ENCODE peak calls at places on chromosomes 2 and 18, in five cellular contexts. X is K562, T is H1, P is HepG2, O is GM12878. Z is an unnamed sample.

GRCh38 chr2:217853301-217853881 is 149.4 kb downstream of the TNS1 start:
- DNase-seq in O (no peak), X (no peak), P (no peak), T (no peak), Z (no peak)

GRCh38 chr2:46232860-46233259 is 64.3 kb upstream of the EPAS1 start:
- DNase-seq in O (no peak), X (no peak), P (peak; percentile 33), T (no peak), Z (no peak)

GRCh38 chr2:218026676-218027425 is 24.1 kb upstream of the TNS1 start:
- DNase-seq in X (no peak), T (peak; percentile 44), P (no peak), O (no peak), Z (no peak)

GRCh38 chr2:215528555-215528954 is 92.7 kb upstream of the FN1 start:
- DNase-seq in P (peak; percentile 64), O (no peak), X (no peak), T (no peak), Z (peak; percentile 62)

GRCh38 chr2:107276034-107276433 is 390.1 kb upstream of the ST6GAL2 start:
- DNase-seq in O (no peak), P (no peak), X (no peak), T (no peak), Z (no peak)

GRCh38 chr2:86189782-86190416 is 5.4 kb downstream of the IMMT start:
- DNase-seq in P (no peak), O (no peak), T (no peak), X (peak; percentile 47), Z (no peak)

GRCh38 chr2:16127958-16128357 is 187.6 kb downstream of the MYCN start:
- DNase-seq in P (peak; percentile 61), X (no peak), O (no peak), T (peak; percentile 17), Z (no peak)

GRCh38 chr18:80157708-80158343 is 48.8 kb downstream of the ADNP2 start:
- DNase-seq in O (peak; percentile 27), P (peak; percentile 57), X (peak; percentile 74), T (peak; percentile 85), Z (peak; percentile 21)

GRCh38 chr2:128371648-128372345 is 53.1 kb upstream of the HS6ST1 start:
- DNase-seq in O (no peak), T (no peak), X (no peak), P (no peak), Z (no peak)

GRCh38 chr2:223643310-223643709 is 41.1 kb upstream of the SCG2 start:
- DNase-seq in P (no peak), O (no peak), T (no peak), X (no peak), Z (no peak)

GRCh38 chr18:10401489-10401888 is 52.9 kb upstream of the APCDD1 start:
- DNase-seq in T (no peak), X (no peak), O (no peak), P (no peak), Z (no peak)

GRCh38 chr2:129764376-129765325 is 214.8 kb upstream of the RAB6C start:
- DNase-seq in T (no peak), O (no peak), X (peak; percentile 6), P (no peak), Z (no peak)

GRCh38 chr18:35942133-35942532 is 30.3 kb upstream of the RMP24 start:
- DNase-seq in O (no peak), T (no peak), X (no peak), P (no peak), Z (no peak)

GRCh38 chr18:79962835-79963657 is 1.4 kb upstream of the HSBP1L1 start:
- DNase-seq in O (peak; percentile 84), X (no peak), P (no peak), T (no peak), Z (no peak)

GRCh38 chr18:49656098-49656591 is 94.3 kb downstream of the LIPG start:
- DNase-seq in T (no peak), P (no peak), X (no peak), O (no peak), Z (no peak)

GRCh38 chr2:39228413-39229209 is 15.2 kb downstream of the CDKL4 start:
- DNase-seq in P (peak; percentile 34), T (peak; percentile 55), X (peak; percentile 23), O (no peak), Z (no peak)

GRCh38 chr2:201984800-201985525 is 48.7 kb upstream of the FZD7 start:
- DNase-seq in O (no peak), T (no peak), P (no peak), X (no peak), Z (no peak)

GRCh38 chr2:100242891-100243670 is 79.2 kb downstream of the LONRF2 start:
- DNase-seq in O (no peak), X (peak; percentile 72), P (peak; percentile 45), T (peak; percentile 86), Z (peak; percentile 43)

GRCh38 chr2:64114063-64114911 is 29.9 kb downstream of the PELI1 start:
- DNase-seq in P (no peak), O (peak; percentile 56), T (no peak), X (no peak), Z (no peak)

DNA sequence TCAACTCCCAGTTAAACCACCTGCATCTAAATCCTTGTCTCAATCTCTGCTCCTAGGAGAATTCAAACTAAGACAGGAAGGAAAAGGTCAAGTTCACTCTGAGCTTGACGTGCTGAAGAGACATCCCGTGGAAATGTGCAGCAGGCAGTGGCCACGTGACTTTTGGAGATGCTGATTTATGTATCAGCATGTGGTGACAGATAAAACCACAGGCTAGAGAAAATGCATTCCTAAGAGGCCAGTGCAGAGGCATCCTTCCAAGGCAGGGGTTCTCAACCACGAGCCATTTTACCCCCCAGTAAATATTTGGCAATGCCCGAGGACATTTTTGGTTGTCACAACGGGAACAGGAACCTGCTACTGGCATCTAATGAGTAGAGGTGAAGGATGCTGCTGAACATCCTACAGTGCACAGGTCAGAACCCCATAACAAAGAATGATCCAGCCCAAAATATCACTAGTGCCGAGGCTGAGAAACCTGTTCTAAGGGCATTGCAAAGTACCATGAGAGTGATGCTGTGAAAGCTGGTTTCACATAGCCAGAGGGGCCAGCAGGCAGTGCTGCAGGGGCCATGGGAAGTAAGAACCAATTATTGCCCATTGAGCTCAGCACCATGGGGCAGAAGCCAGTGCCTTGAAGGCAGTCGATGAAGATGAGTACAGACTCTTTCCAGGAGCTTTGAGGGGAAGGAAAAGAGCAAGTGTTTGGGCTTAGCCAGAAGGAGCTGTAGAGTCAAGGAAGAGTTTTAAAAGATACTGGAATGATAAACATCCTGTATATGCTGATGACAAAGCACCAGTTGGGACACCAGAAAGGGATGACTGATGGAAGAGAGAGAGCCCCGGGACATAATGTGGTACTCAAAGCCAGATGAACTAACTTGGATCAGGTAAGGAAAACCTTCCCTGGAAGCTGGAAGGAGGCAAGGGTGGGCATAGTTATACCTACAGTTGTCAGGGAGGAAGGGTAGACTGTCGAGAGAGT is 174.6 kb downstream of the HAUS1 start:
- DNase-seq in T (no peak), P (no peak), O (no peak), X (no peak), Z (no peak)
- TF ChIP-seq KDM1A in T (no peak), P (no peak), O (no peak), X (no peak), Z (no peak)

DNA sequence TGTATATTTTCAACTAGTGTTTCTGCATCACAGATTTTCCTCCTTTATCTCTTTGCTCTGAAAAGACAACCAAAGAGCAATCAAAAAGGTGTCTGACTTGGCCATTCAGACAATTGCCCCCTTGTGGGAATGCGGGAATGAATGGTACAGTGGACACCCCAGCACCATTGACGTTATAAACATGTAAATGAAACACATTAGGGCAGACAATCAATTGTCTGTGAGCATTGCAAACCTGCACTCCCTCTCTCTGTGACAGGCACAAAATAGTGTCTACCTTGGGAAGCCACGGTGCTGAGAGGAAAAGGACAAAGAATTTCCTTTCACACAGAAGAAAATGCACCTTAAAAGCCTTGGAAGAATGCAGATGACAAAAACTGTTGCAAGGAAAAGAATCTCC is 8.0 kb downstream of the ZEB2 start:
- DNase-seq in X (peak; percentile 40), P (no peak), O (no peak), T (no peak), Z (no peak)
- TF ChIP-seq CEBPB in X (no peak), P (no peak), O (no peak), T (no peak), Z (no peak)

GRCh38 chr2:239252433-239253200 is 148.2 kb downstream of the HDAC4 start:
- DNase-seq in X (no peak), T (no peak), O (no peak), P (no peak), Z (no peak)
- TF ChIP-seq KDM1A in X (no peak), T (no peak), O (no peak), P (no peak), Z (no peak)

DNA sequence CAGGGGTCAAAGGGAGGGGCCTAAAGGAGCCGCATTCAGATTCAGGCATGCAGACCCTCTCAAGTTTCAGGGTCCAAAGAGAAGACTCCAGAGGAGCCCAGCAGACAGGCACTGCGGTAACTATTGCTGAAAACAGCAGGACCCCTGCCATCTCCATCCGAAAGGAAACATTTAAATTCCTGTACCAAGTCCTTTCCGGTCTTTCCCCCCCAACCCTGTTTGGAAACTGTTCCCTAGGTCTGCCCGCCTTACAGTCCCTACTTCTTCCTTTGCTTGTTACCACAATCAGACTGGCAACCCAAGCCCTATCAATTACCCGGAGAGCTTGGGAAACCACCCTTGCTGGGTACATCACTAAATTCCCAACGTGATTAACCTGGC is 82.0 kb downstream of the DNMT3A start:
- DNase-seq in O (no peak), T (peak; percentile 71), X (no peak), P (no peak), Z (no peak)
- TF ChIP-seq CEBPB in O (no peak), T (peak; percentile 14), X (no peak), P (no peak), Z (no peak)

GRCh38 chr18:12076424-12077140 is 17.1 kb upstream of the ANKRD62 start:
- DNase-seq in T (no peak), P (no peak), X (peak; percentile 29), O (no peak), Z (peak; percentile 26)
- TF ChIP-seq KDM1A in T (no peak), P (no peak), X (no peak), O (no peak), Z (no peak)

GRCh38 chr2:196502413-196502812 is 137.1 kb upstream of the CCDC150 start:
- DNase-seq in X (no peak), T (no peak), O (no peak), P (no peak), Z (no peak)

GRCh38 chr2:196500686-196501431 is 138.7 kb upstream of the CCDC150 start:
- DNase-seq in P (no peak), O (no peak), T (no peak), X (peak; percentile 6), Z (peak; percentile 7)

GRCh38 chr2:196499686-196500085 is 139.8 kb upstream of the CCDC150 start:
- DNase-seq in T (no peak), P (no peak), X (no peak), O (no peak), Z (no peak)

GRCh38 chr2:196503398-196503797 is 136.1 kb upstream of the CCDC150 start:
- DNase-seq in T (no peak), X (no peak), P (no peak), O (no peak), Z (no peak)

DNA sequence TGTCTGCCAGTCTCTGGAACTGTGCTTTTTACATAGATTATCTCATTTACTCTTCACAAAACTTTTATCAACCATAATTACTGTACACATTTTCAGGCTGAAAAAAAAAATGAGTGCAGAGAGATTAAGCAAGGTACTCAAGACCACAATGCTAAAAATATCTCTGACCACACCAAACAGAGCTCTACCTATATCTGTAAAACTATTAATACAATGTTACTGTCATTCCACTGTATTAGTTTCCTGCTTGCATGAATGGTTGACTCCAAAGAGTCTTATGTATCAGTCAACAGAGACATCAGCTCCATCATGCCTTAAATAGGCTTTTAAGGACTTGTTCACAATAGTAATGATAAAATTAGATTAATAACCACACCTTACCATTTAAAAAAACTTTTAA is 134.7 kb upstream of the CCDC150 start:
- DNase-seq in P (no peak), X (no peak), T (no peak), O (no peak), Z (no peak)
- TF ChIP-seq CEBPB in P (no peak), X (no peak), T (no peak), O (no peak), Z (no peak)

Z was measured in A549.